ENCODE peak calls at places on chromosomes 1 and 21, in ten cellular contexts. K, W, A, J, S, M, D, L, T and C are unnamed samples.

GRCh38 chr1:232621050-232621449 is 8.9 kb downstream of the SIPA1L2 start:
- DNase-seq in K (no peak), J (no peak), D (no peak), M (no peak), A (no peak), L (no peak), S (no peak), T (no peak), W (no peak), C (no peak)

GRCh38 chr1:109438798-109439297 is 12.6 kb upstream of the PSMA5 start:
- DNase-seq in M (peak), A (no peak), T (no peak), K (peak), J (peak), L (peak), W (no peak), D (no peak), S (no peak), C (peak)

GRCh38 chr1:5847013-5847654 is 145.1 kb downstream of the NPHP4 start:
- DNase-seq in S (no peak), W (no peak), A (no peak), J (peak), L (peak), D (no peak), K (peak), T (no peak), M (peak), C (peak)

GRCh38 chr1:97610748-97611147 is 310.1 kb downstream of the DPYD start:
- DNase-seq in S (no peak), J (no peak), L (no peak), W (no peak), K (no peak), M (no peak), D (no peak), T (no peak), A (no peak), C (no peak)

GRCh38 chr1:6347641-6348487 is 45.7 kb downstream of the ACOT7 start:
- DNase-seq in W (peak), T (peak), S (no peak), J (peak), M (peak), L (peak), A (no peak), K (peak), D (no peak), C (peak)

GRCh38 chr1:156838972-156839371 is 19.9 kb downstream of the INSRR start:
- DNase-seq in J (peak), S (no peak), M (peak), A (no peak), L (no peak), D (no peak), T (peak), K (peak), W (peak), C (peak)

GRCh38 chr1:114192328-114192727 is 38.7 kb upstream of the SYT6 start:
- DNase-seq in K (no peak), L (no peak), W (no peak), M (no peak), T (no peak), S (no peak), D (no peak), J (no peak), A (no peak), C (no peak)

GRCh38 chr1:46533179-46533864 is 18.1 kb downstream of the KNCN start:
- DNase-seq in K (peak), T (no peak), S (no peak), L (no peak), D (peak), W (peak), M (peak), J (peak), A (no peak), C (peak)

GRCh38 chr1:106055900-106056299 is 1000.6 kb upstream of the PRMT6 start:
- DNase-seq in S (no peak), A (no peak), D (no peak), T (no peak), K (no peak), J (no peak), L (no peak), M (no peak), W (no peak), C (no peak)

GRCh38 chr21:36908260-36908908 is 58.1 kb downstream of the HLCS start:
- DNase-seq in A (no peak), K (no peak), W (no peak), T (no peak), J (peak), M (no peak), L (no peak), D (no peak), S (no peak), C (peak)
- TF ChIP-seq CTCF in A (no peak), K (peak), W (no peak), T (no peak), J (peak), M (peak), L (peak), D (no peak), S (no peak), C (peak)

GRCh38 chr1:223708001-223708359 is 4.4 kb upstream of the CAPN2 start:
- DNase-seq in W (no peak), M (no peak), L (no peak), D (no peak), A (no peak), J (no peak), K (no peak), S (no peak), T (peak), C (no peak)
- H3K4me3 ChIP-seq in W (no peak), M (peak), L (no peak), D (no peak), A (no peak), J (no peak), K (no peak), S (no peak), T (no peak), C (no peak)

DNA sequence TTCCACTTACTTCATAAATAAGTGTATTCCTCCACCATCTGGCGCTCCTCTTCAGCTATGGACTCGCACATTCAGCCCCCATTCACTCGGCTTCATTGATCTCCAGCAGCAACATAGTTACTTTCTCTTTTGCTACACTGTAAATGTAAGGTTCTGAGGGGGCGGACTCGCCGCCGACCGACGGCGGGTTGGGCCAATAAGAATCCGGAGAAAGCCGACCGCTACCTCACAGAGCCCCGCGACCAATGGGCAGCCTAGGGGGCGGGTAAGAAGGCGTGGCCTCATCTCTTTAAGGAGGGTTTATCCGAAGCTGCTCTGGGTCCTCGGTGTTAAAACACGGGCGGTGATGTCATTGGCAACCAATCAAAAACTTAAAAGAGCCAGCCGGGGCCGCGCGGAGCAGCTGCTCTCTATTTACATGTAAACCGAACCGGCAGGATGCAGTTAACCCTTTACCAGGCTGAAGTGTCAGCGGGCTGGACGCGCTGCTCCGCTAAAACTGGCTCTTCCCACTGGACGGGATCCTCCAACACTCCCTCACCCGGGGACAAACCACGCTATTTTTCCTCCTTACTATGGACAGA is at the start of gene DUSP10:
- DNase-seq in L (peak), S (peak), M (peak), W (peak), J (peak), K (peak), A (peak), D (peak), T (peak), C (peak)
- TF ChIP-seq CTCF in L (peak), S (no peak), M (no peak), W (no peak), J (no peak), K (peak), A (no peak), D (no peak), T (no peak), C (peak)

GRCh38 chr1:230210326-230210978 is 143.4 kb downstream of the GALNT2 start:
- DNase-seq in J (peak), M (peak), L (peak), K (no peak), T (no peak), A (no peak), S (no peak), D (no peak), W (no peak), C (peak)
- H3K4me3 ChIP-seq in J (no peak), M (no peak), L (no peak), K (no peak), T (no peak), A (no peak), S (no peak), D (no peak), W (no peak), C (no peak)